ENCODE peak calls at places on chromosome 1, in four cellular contexts. X, O, N and M are unnamed samples.

GRCh38 chr1:110235181-110235838 is 25.2 kb downstream of the KCNC4 start:
- DNase-seq in X (peak), O (no peak), N (no peak), M (no peak)

GRCh38 chr1:30381671-30382365 is 341.6 kb downstream of the MATN1 start:
- DNase-seq in X (peak), O (no peak), N (no peak), M (no peak)

GRCh38 chr1:177126267-177126666 is 38.2 kb downstream of the ASTN1 start:
- DNase-seq in X (no peak), O (no peak), N (no peak), M (no peak)

GRCh38 chr1:201732351-201732750 is 96.6 kb upstream of the IPO9 start:
- DNase-seq in X (no peak), O (no peak), N (no peak), M (no peak)

GRCh38 chr1:9628541-9629444 is 22.7 kb upstream of the PIK3CD start:
- DNase-seq in X (no peak), O (no peak), N (peak), M (no peak)

GRCh38 chr1:222828939-222829338 is 14.1 kb downstream of the DISP1 start:
- DNase-seq in X (no peak), O (no peak), N (no peak), M (no peak)

GRCh38 chr1:212477014-212477679 is 44.4 kb downstream of the NENF start:
- DNase-seq in X (peak), O (peak), N (peak), M (peak)

GRCh38 chr1:159162511-159163265 is 8.7 kb upstream of the CADM3 start:
- DNase-seq in X (no peak), O (no peak), N (no peak), M (no peak)

GRCh38 chr1:53325326-53326087 is 2.4 kb downstream of the LRP8 start:
- DNase-seq in X (peak), O (no peak), N (no peak), M (no peak)